ENCODE peak calls at places on chromosome 17, in four cellular contexts. W is BJ, A is fibroblast of pulmonary artery, R is cardiac fibroblast. Q is an unnamed sample.

GRCh38 chr17:67636841-67637240 is 80.9 kb upstream of the NOL11 start:
- DNase-seq in W (no peak), A (no peak), R (peak; percentile 22), Q (peak; percentile 3)

GRCh38 chr17:73165616-73166404 is 1.0 kb downstream of the SSTR2 start:
- DNase-seq in W (no peak), A (no peak), R (no peak), Q (no peak)

GRCh38 chr17:38896373-38896954 is 26.6 kb downstream of the LASP1 start:
- DNase-seq in W (no peak), A (no peak), R (no peak), Q (no peak)

GRCh38 chr17:68733241-68734176 is 132.3 kb upstream of the FAM20A start:
- DNase-seq in W (no peak), A (peak; percentile 80), R (no peak), Q (no peak)

GRCh38 chr17:70011750-70012149 is 63.3 kb upstream of the KCNJ16 start:
- DNase-seq in W (no peak), A (no peak), R (no peak), Q (no peak)

GRCh38 chr17:4833941-4834501 is 881 bp downstream of the MINK1 start:
- DNase-seq in W (no peak), A (peak; percentile 53), R (peak; percentile 46), Q (peak; percentile 17)

GRCh38 chr17:73069164-73069774 is 23.2 kb downstream of the SLC39A11 start:
- DNase-seq in W (no peak), A (no peak), R (no peak), Q (no peak)

GRCh38 chr17:50279639-50280038 is 5.4 kb downstream of the TMEM92 start:
- DNase-seq in W (no peak), A (no peak), R (no peak), Q (no peak)

GRCh38 chr17:61057257-61057656 is 342.4 kb upstream of the TBX2 start:
- DNase-seq in W (no peak), A (no peak), R (no peak), Q (no peak)

GRCh38 chr17:82794781-82795505 is 43.1 kb downstream of the TBCD start:
- DNase-seq in W (no peak), A (no peak), R (peak; percentile 7), Q (no peak)

GRCh38 chr17:41417576-41418015 is 6.8 kb downstream of the KRT37 start:
- DNase-seq in W (no peak), A (no peak), R (no peak), Q (no peak)
- TF ChIP-seq CTCF in W (peak; percentile 29), A (peak; percentile 30), R (peak; percentile 15), Q (peak; percentile 67)

DNA sequence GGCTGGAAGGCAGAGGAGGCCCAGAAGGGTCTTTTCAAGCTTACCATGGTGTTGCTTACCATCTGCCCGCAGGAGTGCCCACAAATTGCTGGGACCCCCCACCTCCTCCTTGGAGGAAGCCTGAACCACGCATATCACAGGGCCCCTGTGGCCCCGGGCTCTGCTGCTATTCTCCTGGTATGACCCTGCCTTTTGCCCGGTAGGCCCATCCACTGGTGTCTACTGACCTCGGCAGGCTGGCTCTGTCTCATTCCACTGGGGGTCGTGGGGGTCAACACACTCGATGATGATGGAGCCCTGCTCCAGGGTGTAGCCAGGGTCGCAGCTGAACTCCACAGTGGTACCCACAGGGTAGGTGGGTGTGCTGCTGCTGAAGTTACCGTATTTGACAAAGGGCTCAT is 8.2 kb upstream of the PHF12 start:
- DNase-seq in W (no peak), A (no peak), R (no peak), Q (no peak)
- TF ChIP-seq CTCF in W (no peak), A (no peak), R (no peak), Q (no peak)

GRCh38 chr17:2146132-2146871 is 91.4 kb downstream of the HIC1 start:
- DNase-seq in W (no peak), A (no peak), R (no peak), Q (no peak)

GRCh38 chr17:2140683-2141082 is 85.8 kb downstream of the HIC1 start:
- DNase-seq in W (no peak), A (no peak), R (no peak), Q (no peak)

GRCh38 chr17:2143332-2143731 is 88.4 kb downstream of the HIC1 start:
- DNase-seq in W (no peak), A (no peak), R (no peak), Q (no peak)

GRCh38 chr17:2149934-2150333 is 95.0 kb downstream of the HIC1 start:
- DNase-seq in W (no peak), A (no peak), R (no peak), Q (no peak)

GRCh38 chr17:2144701-2145100 is 89.8 kb downstream of the HIC1 start:
- DNase-seq in W (no peak), A (no peak), R (no peak), Q (no peak)
- TF ChIP-seq CTCF in W (no peak), A (no peak), R (no peak), Q (no peak)

GRCh38 chr17:30336369-30337171 is 2.7 kb upstream of the TMIGD1 start:
- DNase-seq in W (no peak), A (peak; percentile 66), R (peak; percentile 81), Q (peak; percentile 44)
- TF ChIP-seq CTCF in W (peak; percentile 40), A (peak; percentile 50), R (peak; percentile 47), Q (peak; percentile 89)

DNA sequence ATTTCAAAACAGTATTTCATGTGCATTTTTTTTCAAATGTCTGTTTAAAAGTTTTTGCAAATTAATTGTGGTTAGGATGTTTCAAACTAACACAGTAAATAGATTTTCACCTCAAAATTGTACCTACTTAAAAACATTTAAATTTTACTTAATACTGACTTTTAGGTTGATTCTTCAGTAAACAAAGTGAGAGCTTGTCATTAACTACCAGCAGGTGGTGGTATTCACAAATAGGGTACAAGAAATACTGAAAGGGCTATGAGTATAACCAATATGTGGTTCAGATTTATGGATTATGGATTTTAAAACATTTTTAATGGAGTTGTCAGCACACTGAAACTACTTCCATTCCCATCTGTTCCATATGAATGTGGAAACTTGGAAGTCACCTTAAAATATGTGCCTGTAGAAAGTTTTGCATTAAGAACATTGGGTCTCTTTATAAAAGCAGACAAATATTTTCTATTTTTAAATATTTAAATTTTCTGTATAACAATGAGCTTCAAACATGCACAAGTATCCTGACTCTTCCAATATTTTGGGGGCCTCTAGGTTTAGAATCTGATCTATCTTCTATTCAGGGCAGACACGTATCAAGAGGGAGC is 155.5 kb downstream of the SNX11 start:
- DNase-seq in W (no peak), A (peak; percentile 39), R (peak; percentile 36), Q (peak; percentile 9)
- TF ChIP-seq CTCF in W (peak; percentile 29), A (peak; percentile 64), R (peak; percentile 48), Q (peak; percentile 75)

GRCh38 chr17:81250286-81251090 is 11.4 kb downstream of the NDUFAF8 start:
- DNase-seq in W (no peak), A (no peak), R (no peak), Q (no peak)
- TF ChIP-seq CTCF in W (no peak), A (no peak), R (no peak), Q (no peak)

Q was measured in HFFc6.